ENCODE peak calls at places on chromosomes 11 and 22, in ten cellular contexts. K is hypothalamus; P is stimulated activated CD4-positive, alpha-beta T cell treated with anti-CD3 and anti-CD28 coated beads, Interleukin-1b, Interleukin-23, amount 100 ng/mL, for 1 hour; Y is stimulated activated CD8-positive, alpha-beta memory T cell treated with anti-CD3 and anti-CD28 coated beads, Interleukin-2, amount 100 ng/mL, for 1 hour; E is SW480; O is NCI-H774; M is hepatocyte; Q is OCI-M1; N is CD4-positive, alpha-beta T cell; B is NAMALWA. J is an unnamed sample.

GRCh38 chr11:63817758-63818498 is 4.7 kb downstream of the SPINDOC start:
- DNase-seq in E (no peak), Y (no peak), K (no peak), O (no peak), M (no peak), N (no peak), P (no peak), Q (no peak), B (no peak), J (no peak)

GRCh38 chr22:42805016-42805997 is 51.8 kb downstream of the ARFGAP3 start:
- DNase-seq in N (no peak), Q (no peak), Y (no peak), P (no peak), E (no peak), O (peak; percentile 30), B (no peak), K (no peak), M (no peak), J (no peak)

GRCh38 chr11:30465192-30465591 is 121.0 kb downstream of the MPPED2 start:
- DNase-seq in N (no peak), Q (no peak), K (no peak), O (no peak), Y (no peak), B (no peak), M (no peak), E (no peak), P (no peak), J (no peak)

GRCh38 chr11:86395061-86395551 is 20.4 kb downstream of the CCDC81 start:
- DNase-seq in O (no peak), Q (peak; percentile 64), Y (no peak), P (no peak), M (peak; percentile 22), N (no peak), K (no peak), B (no peak), E (no peak), J (no peak)

GRCh38 chr11:70191495-70192140 is 11.5 kb upstream of the FADD start:
- DNase-seq in O (peak; percentile 53), K (no peak), Q (peak; percentile 87), E (peak; percentile 30), B (peak; percentile 38), M (peak; percentile 90), Y (no peak), N (peak; percentile 45), P (peak; percentile 22), J (no peak)

GRCh38 chr11:75386912-75387311 is 12.4 kb upstream of the RPS3 start:
- DNase-seq in M (peak; percentile 48), Y (no peak), B (no peak), N (no peak), E (peak; percentile 61), K (no peak), Q (no peak), P (no peak), O (no peak), J (no peak)

GRCh38 chr11:93740031-93740801 is 1.1 kb downstream of the TAF1D start:
- DNase-seq in Y (no peak), B (peak; percentile 50), Q (peak; percentile 43), P (no peak), N (peak; percentile 6), K (no peak), E (peak; percentile 84), M (peak; percentile 46), O (no peak), J (no peak)

GRCh38 chr11:27710536-27710935 is 10.3 kb upstream of the BDNF start:
- DNase-seq in O (no peak), Y (no peak), P (no peak), B (no peak), N (no peak), Q (no peak), M (no peak), K (no peak), E (no peak), J (no peak)

GRCh38 chr22:37226514-37226913 is 14.2 kb upstream of the SSTR3 start:
- DNase-seq in E (no peak), K (no peak), P (no peak), N (no peak), M (no peak), Y (no peak), O (no peak), B (no peak), Q (no peak), J (no peak)

GRCh38 chr22:35317680-35318290 is 18.1 kb downstream of the TOM1 start:
- DNase-seq in O (no peak), N (no peak), E (no peak), Q (no peak), K (no peak), P (no peak), M (no peak), Y (no peak), B (no peak), J (no peak)

GRCh38 chr11:80414766-80415165 is 973.9 kb upstream of the TENM4 start:
- DNase-seq in B (no peak), K (no peak), P (no peak), Y (no peak), O (no peak), N (no peak), E (peak; percentile 9), M (no peak), Q (peak; percentile 85), J (no peak)

GRCh38 chr11:6566704-6567370 is 36.6 kb downstream of the RRP8 start:
- DNase-seq in O (no peak), E (no peak), K (no peak), Y (no peak), M (no peak), N (no peak), Q (no peak), P (no peak), B (no peak), J (no peak)

GRCh38 chr11:58276151-58276550 is 8.1 kb upstream of the OR10W1 start:
- DNase-seq in P (no peak), E (no peak), Y (no peak), O (no peak), K (no peak), N (no peak), Q (no peak), B (no peak), M (no peak), J (no peak)

GRCh38 chr11:927871-928270 is 2.2 kb downstream of the AP2A2 start:
- DNase-seq in P (no peak), B (no peak), E (no peak), Q (no peak), K (no peak), O (no peak), Y (no peak), N (peak; percentile 44), M (no peak), J (no peak)

GRCh38 chr11:64568041-64568571 is 22.9 kb upstream of the SLC22A12 start:
- DNase-seq in N (no peak), K (no peak), E (no peak), O (no peak), M (no peak), P (no peak), Q (no peak), Y (no peak), B (no peak), J (no peak)

GRCh38 chr22:39087098-39087497 is 9.9 kb upstream of the APOBEC3H start:
- DNase-seq in P (no peak), E (no peak), O (no peak), Y (no peak), B (no peak), Q (no peak), N (no peak), K (no peak), M (no peak), J (no peak)

GRCh38 chr22:25148149-25148691 is 51.4 kb upstream of the CRYBB3 start:
- DNase-seq in E (no peak), P (no peak), O (no peak), Q (peak; percentile 70), K (no peak), B (no peak), Y (no peak), N (no peak), M (peak; percentile 30), J (no peak)

GRCh38 chr11:129013737-129014475 is 71.2 kb upstream of the TP53AIP1 start:
- DNase-seq in P (no peak), Y (no peak), K (no peak), Q (no peak), E (no peak), B (no peak), N (no peak), M (peak; percentile 54), O (no peak), J (no peak)

GRCh38 chr22:19872779-19873137 is 18.1 kb upstream of the GNB1L start:
- DNase-seq in P (no peak), E (no peak), O (peak; percentile 43), K (no peak), Q (no peak), B (no peak), N (no peak), Y (no peak), M (no peak), J (no peak)

GRCh38 chr11:118924591-118925585 is 838 bp downstream of the BCL9L start:
- DNase-seq in Y (no peak), P (no peak), Q (peak; percentile 67), K (no peak), E (peak; percentile 40), O (no peak), N (peak; percentile 44), M (peak; percentile 78), B (peak; percentile 71), J (no peak)

GRCh38 chr22:37183432-37184379 is 4.3 kb downstream of the C1QTNF6 start:
- DNase-seq in M (no peak), E (no peak), N (no peak), P (no peak), Q (no peak), B (no peak), O (no peak), Y (no peak), K (no peak), J (no peak)

GRCh38 chr11:65915821-65916251 is 3.0 kb downstream of the C11orf68 start:
- DNase-seq in N (no peak), E (peak; percentile 97), B (no peak), Q (no peak), M (peak; percentile 89), O (no peak), P (no peak), K (no peak), Y (no peak), J (peak; percentile 92)

GRCh38 chr11:62555464-62556092 is 9.0 kb upstream of the AHNAK start:
- DNase-seq in P (no peak), E (no peak), K (no peak), M (peak; percentile 53), B (peak; percentile 87), N (peak; percentile 55), O (no peak), Q (peak; percentile 90), Y (no peak), J (no peak)

GRCh38 chr22:37162221-37163095 is 12.7 kb upstream of the IL2RB start:
- DNase-seq in E (no peak), P (no peak), B (peak; percentile 26), Y (peak; percentile 48), M (no peak), K (no peak), Q (peak; percentile 13), N (peak; percentile 52), O (no peak), J (no peak)

GRCh38 chr11:106482920-106483761 is 405.7 kb downstream of the AASDHPPT start:
- DNase-seq in O (no peak), N (no peak), Y (no peak), E (peak; percentile 16), M (peak; percentile 21), B (no peak), P (no peak), K (no peak), Q (no peak), J (peak; percentile 54)

GRCh38 chr22:38299001-38299651 is 18.1 kb downstream of the CSNK1E start:
- DNase-seq in N (no peak), Y (no peak), E (no peak), K (no peak), P (no peak), M (no peak), O (no peak), B (no peak), Q (no peak), J (no peak)

GRCh38 chr11:8025816-8026215 is 38.7 kb downstream of the EIF3F start:
- DNase-seq in K (no peak), E (peak; percentile 54), M (no peak), Y (no peak), N (no peak), B (no peak), Q (peak; percentile 6), O (no peak), P (no peak), J (no peak)

GRCh38 chr11:132779487-132779886 is 752.8 kb downstream of the OPCML start:
- DNase-seq in O (no peak), P (no peak), K (no peak), N (no peak), M (no peak), E (no peak), Y (no peak), Q (no peak), B (no peak), J (no peak)

J was measured in Panc1.